ENCODE peak calls at places on chromosomes 1 and 21, in nine cellular contexts. N is left lung, C is A549, L is MM.1S, J is foreskin fibroblast, O is fibroblast of mammary gland, X is AG09309, Y is AG10803, B is brain microvascular endothelial cell. U is an unnamed sample.
A peak's percentile ranks its signal among the peaks of the same experiment; 100 is the strongest.

GRCh38 chr1:112114540-112114939 is 125.1 kb upstream of the KCND3 start:
- DNase-seq in N (no peak), C (no peak), L (no peak), J (no peak), O (no peak), X (no peak), Y (no peak), B (no peak), U (no peak)

GRCh38 chr1:16068356-16069270 is 4.8 kb downstream of the FAM131C start:
- DNase-seq in N (no peak), C (no peak), L (no peak), J (peak; percentile 74), O (peak; percentile 13), X (no peak), Y (peak; percentile 34), B (no peak), U (no peak)

GRCh38 chr1:109762821-109763645 is 690 bp downstream of the EPS8L3 start:
- DNase-seq in N (peak; percentile 69), C (no peak), L (no peak), J (peak; percentile 54), O (peak; percentile 73), X (peak; percentile 46), Y (peak; percentile 38), B (peak; percentile 25), U (no peak)

GRCh38 chr1:8903908-8904650 is 25.6 kb upstream of the ENO1 start:
- DNase-seq in N (no peak), C (peak; percentile 70), L (no peak), J (peak; percentile 96), O (peak; percentile 93), X (peak; percentile 95), Y (peak; percentile 98), B (peak; percentile 87), U (peak; percentile 27)

GRCh38 chr1:14840374-14840773 is 241.9 kb downstream of the KAZN start:
- DNase-seq in N (no peak), C (no peak), L (no peak), J (no peak), O (no peak), X (no peak), Y (no peak), B (no peak), U (no peak)

GRCh38 chr21:14956826-14957225 is 108.0 kb downstream of the NRIP1 start:
- DNase-seq in N (no peak), C (no peak), L (no peak), J (peak; percentile 53), O (peak; percentile 38), X (no peak), Y (peak; percentile 70), B (peak; percentile 53), U (no peak)

GRCh38 chr1:101196668-101197067 is 40.2 kb upstream of the S1PR1 start:
- DNase-seq in N (no peak), C (no peak), L (no peak), J (no peak), O (no peak), X (no peak), Y (no peak), B (no peak), U (no peak)

GRCh38 chr1:19877351-19877750 is 4.8 kb upstream of the OTUD3 start:
- DNase-seq in N (no peak), C (no peak), L (no peak), J (no peak), O (no peak), X (no peak), Y (no peak), B (no peak), U (no peak)

GRCh38 chr1:208433086-208433485 is 188.9 kb upstream of the PLXNA2 start:
- DNase-seq in N (no peak), C (no peak), L (no peak), J (peak; percentile 54), O (no peak), X (peak; percentile 18), Y (peak; percentile 65), B (no peak), U (no peak)

GRCh38 chr1:164602480-164603093 is 43.6 kb downstream of the PBX1 start:
- DNase-seq in N (no peak), C (no peak), L (peak; percentile 57), J (peak; percentile 68), O (peak; percentile 45), X (peak; percentile 39), Y (peak; percentile 87), B (peak; percentile 32), U (no peak)

GRCh38 chr1:30823627-30823968 is 66.0 kb upstream of the LAPTM5 start:
- DNase-seq in N (no peak), C (no peak), L (no peak), J (no peak), O (no peak), X (no peak), Y (no peak), B (no peak), U (no peak)
- H3K4me3 ChIP-seq in N (peak overlapping the region; percentile 31), C (peak overlapping the region; percentile 40), L (peak overlapping the region; percentile 60), J (no peak overlapping the region), O (no peak overlapping the region), X (no peak overlapping the region), Y (peak overlapping the region; percentile 72), B (peak overlapping the region; percentile 9), U (peak overlapping the region; percentile 49)

GRCh38 chr1:178632619-178633018 is 92.4 kb upstream of the RALGPS2 start:
- DNase-seq in N (no peak), C (no peak), L (no peak), J (peak; percentile 53), O (peak; percentile 95), X (peak; percentile 29), Y (no peak), B (no peak), U (no peak)

GRCh38 chr1:178634445-178634844 is 90.6 kb upstream of the RALGPS2 start:
- DNase-seq in N (no peak), C (no peak), L (no peak), J (peak; percentile 36), O (no peak), X (no peak), Y (peak; percentile 87), B (no peak), U (no peak)

GRCh38 chr1:178630418-178630817 is 94.6 kb upstream of the RALGPS2 start:
- DNase-seq in N (no peak), C (no peak), L (no peak), J (peak; percentile 65), O (peak; percentile 57), X (no peak), Y (peak; percentile 51), B (no peak), U (no peak)

GRCh38 chr1:178629549-178630154 is 95.4 kb upstream of the RALGPS2 start:
- DNase-seq in N (no peak), C (no peak), L (no peak), J (no peak), O (no peak), X (no peak), Y (no peak), B (no peak), U (no peak)

DNA sequence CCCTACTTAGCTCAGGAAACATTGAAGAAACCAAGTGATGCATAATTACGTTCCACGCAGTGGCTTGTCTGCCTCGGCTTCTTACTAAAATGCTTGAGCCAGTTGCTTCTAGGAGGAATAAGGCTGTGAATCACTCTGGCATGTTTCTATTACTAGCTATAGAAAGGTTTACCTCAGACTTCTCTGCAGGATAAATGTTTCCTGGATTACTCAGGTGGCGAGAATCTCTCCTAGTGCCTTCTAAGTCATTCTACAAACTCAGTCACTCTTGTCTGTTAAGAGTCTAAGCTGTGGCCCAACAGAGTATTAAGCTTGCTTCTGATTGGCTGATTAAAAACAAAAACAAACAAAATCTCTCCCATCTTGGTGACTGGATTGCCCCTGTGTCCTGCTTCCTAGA is 92.0 kb upstream of the RALGPS2 start:
- DNase-seq in N (no peak), C (peak; percentile 27), L (no peak), J (peak; percentile 67), O (peak; percentile 85), X (peak; percentile 33), Y (peak; percentile 60), B (peak; percentile 78), U (no peak)
- TF ChIP-seq CTCF in N (no peak), C (no peak), L (no peak), J (no peak), O (no peak), X (no peak), Y (no peak), B (no peak), U (no peak)

DNA sequence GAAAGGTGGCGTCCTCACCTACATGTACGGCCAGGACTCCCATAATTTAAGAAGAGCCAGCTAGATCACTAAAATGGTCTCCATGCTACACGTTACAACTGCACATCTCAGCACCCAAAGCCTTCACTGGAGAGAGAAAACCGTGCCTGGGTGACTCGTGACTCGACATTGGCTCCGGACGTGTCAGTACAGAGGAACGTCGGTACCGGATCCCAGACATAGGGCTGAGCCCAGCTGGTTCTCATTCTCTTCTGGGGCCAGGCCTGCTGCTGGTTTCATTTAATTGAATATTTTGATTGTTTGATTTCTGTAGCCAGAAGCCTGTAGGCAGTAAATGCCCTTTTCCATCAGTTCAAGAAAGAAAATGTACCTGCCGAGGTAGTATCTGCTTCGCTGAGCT is 93.1 kb downstream of the HHIPL2 start:
- DNase-seq in N (no peak), C (no peak), L (no peak), J (peak; percentile 90), O (peak; percentile 62), X (peak; percentile 42), Y (peak; percentile 86), B (no peak), U (no peak)
- H3K4me3 ChIP-seq in N (no peak overlapping the region), C (no peak overlapping the region), L (peak overlapping the region; percentile 33), J (peak overlapping the region; percentile 1), O (no peak overlapping the region), X (no peak overlapping the region), Y (peak overlapping the region; percentile 12), B (no peak overlapping the region), U (no peak overlapping the region)

DNA sequence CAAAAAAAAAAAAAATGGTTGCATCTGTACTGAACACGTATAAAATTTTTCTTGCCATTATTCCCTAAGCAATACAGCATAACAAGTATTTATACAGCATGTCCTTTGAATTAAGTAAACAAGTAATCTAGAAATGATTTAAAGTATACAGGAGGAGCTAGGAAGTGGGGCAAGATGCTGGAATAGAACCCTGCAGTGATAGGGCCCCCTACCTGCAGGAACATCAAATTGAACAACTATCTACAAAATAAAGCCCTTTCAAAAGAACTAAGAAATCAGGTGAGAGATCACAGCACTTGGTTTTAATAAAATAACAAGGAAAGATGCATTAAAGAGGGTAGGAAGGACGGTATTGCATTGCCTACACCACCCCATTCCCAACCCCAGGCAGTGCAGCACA is 10.9 kb downstream of the TSHB start:
- DNase-seq in N (no peak), C (no peak), L (no peak), J (no peak), O (no peak), X (no peak), Y (no peak), B (no peak), U (no peak)
- TF ChIP-seq CTCF in N (no peak), C (no peak), L (no peak), J (no peak), O (peak; percentile 15), X (peak; percentile 9), Y (no peak), B (peak; percentile 6), U (peak; percentile 36)

GRCh38 chr1:157042852-157043251 is 2.7 kb downstream of the ARHGEF11 start:
- DNase-seq in N (no peak), C (no peak), L (no peak), J (peak; percentile 18), O (no peak), X (no peak), Y (peak; percentile 17), B (no peak), U (no peak)
- H3K4me3 ChIP-seq in N (peak overlapping the region; percentile 63), C (no peak overlapping the region), L (no peak overlapping the region), J (peak overlapping the region; percentile 74), O (no peak overlapping the region), X (peak overlapping the region; percentile 1), Y (peak overlapping the region; percentile 69), B (no peak overlapping the region), U (no peak overlapping the region)

U was measured in LNCaP clone FGC.